ENCODE peak calls at places on chromosome 18, in seven cellular contexts. G, O, T, W, A, F and Y are unnamed samples.

GRCh38 chr18:23265691-23266399 is 130.6 kb downstream of the CABLES1 start:
- DNase-seq in W (no peak), F (no peak), G (no peak), A (no peak), T (no peak), O (no peak), Y (no peak)

GRCh38 chr18:8375269-8375668 is 234.0 kb upstream of the RAB12 start:
- DNase-seq in T (no peak), F (no peak), O (no peak), W (no peak), G (no peak), A (no peak), Y (no peak)

GRCh38 chr18:61183798-61184197 is 149.4 kb upstream of the CDH20 start:
- DNase-seq in A (no peak), O (no peak), G (no peak), F (no peak), W (no peak), T (no peak), Y (no peak)

GRCh38 chr18:50193796-50194622 is 938 bp downstream of the MYO5B start:
- DNase-seq in A (no peak), O (no peak), T (no peak), F (no peak), G (no peak), W (peak), Y (peak)

GRCh38 chr18:74493689-74494088 is 2.5 kb upstream of the CNDP2 start:
- DNase-seq in F (no peak), G (peak), W (peak), A (peak), T (peak), O (no peak), Y (no peak)

GRCh38 chr18:73895701-73896100 is 251.9 kb downstream of the FBXO15 start:
- DNase-seq in T (no peak), A (no peak), G (no peak), O (no peak), W (peak), F (no peak), Y (no peak)

GRCh38 chr18:58847383-58848071 is 17.1 kb upstream of the ZNF532 start:
- DNase-seq in G (no peak), W (no peak), F (peak), O (no peak), T (no peak), A (peak), Y (no peak)

GRCh38 chr18:27608742-27609141 is 423.6 kb upstream of the CHST9 start:
- DNase-seq in T (no peak), G (peak), W (peak), O (no peak), A (no peak), F (no peak), Y (no peak)

GRCh38 chr18:26091047-26091630 is 726 bp upstream of the SS18 start:
- DNase-seq in T (no peak), G (peak), A (no peak), W (peak), O (peak), F (no peak), Y (peak)

GRCh38 chr18:43465483-43465882 is 188.2 kb upstream of the SYT4 start:
- DNase-seq in O (no peak), F (no peak), W (no peak), T (no peak), A (no peak), G (no peak), Y (no peak)

GRCh38 chr18:21085579-21086161 is 25.9 kb downstream of the ROCK1 start:
- DNase-seq in F (no peak), G (no peak), W (no peak), T (no peak), A (no peak), O (no peak), Y (no peak)

GRCh38 chr18:5975111-5975622 is 79.8 kb upstream of the TMEM200C start:
- DNase-seq in G (no peak), F (no peak), W (no peak), O (peak), A (no peak), T (no peak), Y (no peak)

GRCh38 chr18:61606068-61606660 is 272.9 kb downstream of the CDH20 start:
- DNase-seq in A (no peak), G (no peak), W (no peak), O (no peak), F (no peak), T (no peak), Y (no peak)

GRCh38 chr18:9015689-9016088 is 86.8 kb upstream of the NDUFV2 start:
- DNase-seq in G (no peak), A (no peak), F (no peak), W (no peak), O (no peak), T (no peak), Y (no peak)

GRCh38 chr18:25282282-25282681 is 69.7 kb downstream of the ZNF521 start:
- DNase-seq in O (no peak), F (no peak), A (no peak), W (no peak), T (no peak), G (peak), Y (no peak)

GRCh38 chr18:46333371-46334199 is 229.4 kb downstream of the HAUS1 start:
- DNase-seq in W (no peak), F (no peak), G (peak), T (no peak), A (peak), O (no peak), Y (peak)

GRCh38 chr18:39302481-39302880 is 1736.9 kb upstream of the CELF4 start:
- DNase-seq in W (no peak), O (no peak), G (no peak), T (no peak), A (no peak), F (no peak), Y (no peak)

GRCh38 chr18:12606592-12607315 is 51.2 kb downstream of the SPIRE1 start:
- DNase-seq in O (peak), F (no peak), T (no peak), W (peak), A (no peak), G (peak), Y (no peak)

GRCh38 chr18:10973579-10974260 is 175.6 kb downstream of the PIEZO2 start:
- DNase-seq in F (no peak), T (no peak), A (no peak), O (no peak), W (peak), G (no peak), Y (no peak)

GRCh38 chr18:5879479-5879882 is 15.8 kb downstream of the TMEM200C start:
- DNase-seq in A (no peak), T (no peak), G (peak), W (peak), F (no peak), O (peak), Y (no peak)

GRCh38 chr18:77201508-77201907 is 48.1 kb upstream of the GALR1 start:
- DNase-seq in F (no peak), A (no peak), G (no peak), T (no peak), W (no peak), O (no peak), Y (no peak)

GRCh38 chr18:63788447-63789096 is 13.4 kb downstream of the SERPINB7 start:
- DNase-seq in A (peak), T (peak), W (peak), G (peak), F (no peak), O (peak), Y (no peak)

GRCh38 chr18:12478269-12479057 is 70.7 kb downstream of the PRELID3A start:
- DNase-seq in T (no peak), A (no peak), W (no peak), O (no peak), G (no peak), F (no peak), Y (no peak)